ENCODE peak calls at places on chromosomes 4 and X, in four cellular contexts. V, J, A and O are unnamed samples.

GRCh38 chrX:69262036-69262905 is 97.0 kb upstream of the PJA1 start:
- DNase-seq in V (no peak), J (no peak), A (no peak), O (no peak)

GRCh38 chrX:153488231-153488914 is 6.4 kb upstream of the BGN start:
- DNase-seq in V (no peak), J (no peak), A (peak), O (no peak)

GRCh38 chr4:187283306-187283705 is 559.6 kb upstream of the FAT1 start:
- DNase-seq in V (no peak), J (no peak), A (no peak), O (no peak)

GRCh38 chrX:17637235-17637634 is 100.1 kb upstream of the SCML1 start:
- DNase-seq in V (no peak), J (no peak), A (no peak), O (no peak)

GRCh38 chrX:20333672-20334071 is 67.0 kb upstream of the RPS6KA3 start:
- DNase-seq in V (no peak), J (no peak), A (no peak), O (no peak)

GRCh38 chrX:42691196-42691595 is 86.8 kb downstream of the PPP1R2C start:
- DNase-seq in V (no peak), J (no peak), A (no peak), O (no peak)

GRCh38 chr4:107519057-107519456 is 201.0 kb downstream of the PAPSS1 start:
- DNase-seq in V (no peak), J (no peak), A (peak), O (peak)

GRCh38 chr4:8828869-8829268 is 42.8 kb downstream of the HMX1 start:
- DNase-seq in V (no peak), J (no peak), A (no peak), O (no peak)

GRCh38 chrX:154304901-154305300 is 9.3 kb downstream of the TKTL1 start:
- DNase-seq in V (no peak), J (no peak), A (no peak), O (no peak)

GRCh38 chr4:134935320-134935719 is 733.7 kb upstream of the PABPC4L start:
- DNase-seq in V (peak), J (peak), A (no peak), O (peak)
- TF ChIP-seq CTCF in V (peak), J (peak), A (peak), O (peak)

DNA sequence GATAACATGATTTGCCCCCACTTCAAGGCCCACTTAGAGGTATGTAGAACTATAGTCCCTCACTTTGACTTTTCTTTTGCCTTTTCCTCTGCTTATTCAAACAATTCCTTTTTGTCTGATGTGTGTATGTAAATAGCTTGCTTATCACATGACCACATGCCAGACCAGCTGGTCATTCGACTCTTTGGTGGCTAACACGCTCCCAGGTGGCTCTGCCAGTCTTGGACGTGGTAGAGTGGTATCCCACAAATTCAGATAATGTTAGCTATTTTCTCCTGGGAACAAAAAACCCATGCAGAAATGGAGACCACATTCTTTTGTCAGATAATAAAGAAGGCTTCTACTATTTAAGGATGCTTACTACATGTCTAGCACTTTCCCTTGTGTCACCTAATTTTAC is 47.9 kb downstream of the ARHGAP24 start:
- DNase-seq in V (no peak), J (no peak), A (no peak), O (no peak)
- TF ChIP-seq MYC in V (no peak), J (no peak), A (no peak), O (no peak)

GRCh38 chr4:95985051-95985450 is 145.2 kb downstream of the PDHA2 start:
- DNase-seq in V (no peak), J (no peak), A (no peak), O (no peak)

GRCh38 chr4:95981591-95981990 is 141.7 kb downstream of the PDHA2 start:
- DNase-seq in V (no peak), J (no peak), A (no peak), O (no peak)

GRCh38 chr4:95984081-95984480 is 144.2 kb downstream of the PDHA2 start:
- DNase-seq in V (no peak), J (no peak), A (no peak), O (no peak)

GRCh38 chr4:95980877-95981360 is 141.0 kb downstream of the PDHA2 start:
- DNase-seq in V (no peak), J (no peak), A (no peak), O (no peak)

DNA sequence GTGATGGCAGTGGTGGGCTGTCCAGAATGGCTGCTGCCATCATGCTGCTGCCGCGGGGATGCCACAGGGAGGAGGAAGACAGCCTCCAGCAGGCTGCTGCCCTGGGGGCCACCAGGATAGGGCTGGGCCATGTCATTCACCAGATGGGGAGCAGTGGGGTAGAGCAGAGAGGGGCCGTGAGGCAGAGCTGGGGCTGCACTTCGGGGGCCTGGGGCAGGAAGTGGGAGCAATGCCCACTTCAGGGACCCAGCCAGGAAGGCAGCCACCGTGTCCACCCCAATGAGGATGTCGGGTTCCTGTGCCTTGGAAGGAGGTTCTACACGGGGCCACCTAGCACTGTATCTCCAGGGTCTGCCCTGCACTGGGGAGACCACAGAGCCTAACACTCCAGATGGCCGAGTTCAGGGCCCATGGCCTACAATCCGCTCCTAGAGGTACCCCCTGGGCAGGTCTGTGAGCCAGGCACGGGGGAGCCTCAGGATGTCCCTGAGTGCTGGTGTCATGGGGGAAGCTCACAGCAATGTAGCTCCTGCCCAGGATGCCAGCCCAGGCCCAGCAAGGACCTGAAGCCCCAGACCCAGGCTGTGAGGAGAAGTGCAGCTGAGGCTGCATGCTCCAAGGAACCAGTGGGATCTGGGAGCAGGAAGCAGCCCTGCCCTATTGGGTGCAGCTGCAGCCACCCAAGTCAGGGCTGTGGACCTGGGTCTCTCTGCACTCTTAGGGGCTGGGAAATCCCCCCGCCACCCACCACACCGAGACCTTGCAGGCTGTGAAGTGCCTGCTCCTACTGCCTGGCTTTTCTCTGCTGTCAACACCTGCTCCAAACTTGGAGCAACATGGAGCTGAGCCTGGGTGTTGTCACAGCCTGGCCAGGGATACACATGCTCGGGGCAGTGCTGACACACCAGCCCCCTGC is 140.3 kb downstream of the PDHA2 start:
- DNase-seq in V (no peak), J (no peak), A (no peak), O (no peak)
- TF ChIP-seq MAX in V (no peak), J (no peak), A (no peak), O (no peak)

GRCh38 chrX:47748576-47748975 is 88.1 kb upstream of the ZNF81 start:
- DNase-seq in V (no peak), J (no peak), A (no peak), O (no peak)

GRCh38 chrX:47746446-47746845 is 87.5 kb upstream of the UXT start:
- DNase-seq in V (no peak), J (no peak), A (no peak), O (no peak)

GRCh38 chrX:47752685-47753084 is 84.0 kb upstream of the ZNF81 start:
- DNase-seq in V (no peak), J (no peak), A (no peak), O (no peak)

GRCh38 chrX:47749185-47749967 is 87.3 kb upstream of the ZNF81 start:
- DNase-seq in V (no peak), J (no peak), A (no peak), O (no peak)

DNA sequence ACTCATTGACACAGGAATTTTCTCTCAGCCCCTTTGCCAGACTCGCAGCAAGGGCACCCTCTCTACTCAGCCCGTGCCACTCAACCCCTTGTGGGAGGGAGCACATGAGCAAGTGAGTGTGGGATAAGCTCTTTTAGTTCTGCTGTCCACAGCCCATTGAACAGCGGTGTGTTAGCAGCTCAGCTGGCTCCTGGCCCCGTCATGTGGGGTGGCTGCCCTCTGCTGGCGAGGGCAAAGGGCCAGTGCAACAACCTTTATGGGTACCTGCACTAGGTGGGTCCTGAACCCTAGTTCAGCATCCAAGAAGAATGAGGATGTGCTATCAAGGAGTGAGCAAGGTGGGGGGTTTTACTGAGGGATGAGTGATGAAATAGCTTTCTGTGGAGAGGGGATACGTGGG is 85.0 kb upstream of the ZNF81 start:
- DNase-seq in V (peak), J (no peak), A (no peak), O (peak)
- TF ChIP-seq CTCF in V (peak), J (peak), A (peak), O (peak)